ENCODE peak calls at places on chromosomes 4 and X, in five cellular contexts. One of them, this sample, is unnamed.

GRCh38 chr4:15003891-15004700 is 1.8 kb downstream of the CPEB2 start:
- DNase-seq in cardiac muscle cell: peak; percentile 58
- DNase-seq in adrenal gland: peak; percentile 48
- DNase-seq in nephron progenitor cell: peak; percentile 63
- DNase-seq in SK-N-SH: peak; percentile 67
- DNase-seq in this sample: peak; percentile 38

GRCh38 chr4:114223580-114223979 is 244.1 kb upstream of the ARSJ start:
- DNase-seq in cardiac muscle cell: no peak
- DNase-seq in adrenal gland: no peak
- DNase-seq in nephron progenitor cell: no peak
- DNase-seq in SK-N-SH: peak; percentile 48
- DNase-seq in this sample: no peak

GRCh38 chr4:167031534-167032156 is 202.6 kb downstream of the SPOCK3 start:
- DNase-seq in cardiac muscle cell: no peak
- DNase-seq in adrenal gland: no peak
- DNase-seq in nephron progenitor cell: no peak
- DNase-seq in SK-N-SH: no peak
- DNase-seq in this sample: no peak

GRCh38 chr4:113757486-113757885 is 4.1 kb downstream of the CAMK2D start:
- DNase-seq in cardiac muscle cell: no peak
- DNase-seq in adrenal gland: no peak
- DNase-seq in nephron progenitor cell: no peak
- DNase-seq in SK-N-SH: no peak
- DNase-seq in this sample: no peak

GRCh38 chr4:44629280-44629866 is 22.1 kb downstream of the YIPF7 start:
- DNase-seq in cardiac muscle cell: peak; percentile 71
- DNase-seq in adrenal gland: peak; percentile 29
- DNase-seq in nephron progenitor cell: peak; percentile 33
- DNase-seq in SK-N-SH: peak; percentile 47
- DNase-seq in this sample: no peak

GRCh38 chr4:92305148-92305877 is 1.5 kb downstream of the GRID2 start:
- DNase-seq in cardiac muscle cell: peak; percentile 87
- DNase-seq in adrenal gland: no peak
- DNase-seq in nephron progenitor cell: peak; percentile 85
- DNase-seq in SK-N-SH: peak; percentile 85
- DNase-seq in this sample: peak; percentile 28

GRCh38 chr4:23789765-23790164 is 100.1 kb downstream of the PPARGC1A start:
- DNase-seq in cardiac muscle cell: peak; percentile 46
- DNase-seq in adrenal gland: peak; percentile 72
- DNase-seq in nephron progenitor cell: no peak
- DNase-seq in SK-N-SH: no peak
- DNase-seq in this sample: peak; percentile 57

GRCh38 chrX:56107320-56107719 is 124.8 kb upstream of the KLF8 start:
- DNase-seq in cardiac muscle cell: no peak
- DNase-seq in adrenal gland: no peak
- DNase-seq in nephron progenitor cell: no peak
- DNase-seq in SK-N-SH: no peak
- DNase-seq in this sample: no peak

GRCh38 chr4:66351761-66352160 is 681.5 kb upstream of the EPHA5 start:
- DNase-seq in cardiac muscle cell: no peak
- DNase-seq in adrenal gland: no peak
- DNase-seq in nephron progenitor cell: no peak
- DNase-seq in SK-N-SH: no peak
- DNase-seq in this sample: no peak

GRCh38 chrX:105167233-105167632 is 53.3 kb downstream of the TEX13A start:
- DNase-seq in cardiac muscle cell: no peak
- DNase-seq in adrenal gland: no peak
- DNase-seq in nephron progenitor cell: no peak
- DNase-seq in SK-N-SH: no peak
- DNase-seq in this sample: no peak

GRCh38 chr4:118282692-118283091 is 70.1 kb downstream of the PRSS12 start:
- DNase-seq in cardiac muscle cell: no peak
- DNase-seq in adrenal gland: no peak
- DNase-seq in nephron progenitor cell: no peak
- DNase-seq in SK-N-SH: no peak
- DNase-seq in this sample: no peak

GRCh38 chr4:35802644-35803043 is 441.7 kb downstream of the ARAP2 start:
- DNase-seq in cardiac muscle cell: no peak
- DNase-seq in adrenal gland: no peak
- DNase-seq in nephron progenitor cell: no peak
- DNase-seq in SK-N-SH: no peak
- DNase-seq in this sample: no peak

GRCh38 chr4:33323393-33323792 is 2603.2 kb downstream of the PCDH7 start:
- DNase-seq in cardiac muscle cell: no peak
- DNase-seq in adrenal gland: no peak
- DNase-seq in nephron progenitor cell: no peak
- DNase-seq in SK-N-SH: no peak
- DNase-seq in this sample: no peak

GRCh38 chr4:71545168-71545567 is 206.3 kb downstream of the SLC4A4 start:
- DNase-seq in cardiac muscle cell: no peak
- DNase-seq in adrenal gland: no peak
- DNase-seq in nephron progenitor cell: no peak
- DNase-seq in SK-N-SH: no peak
- DNase-seq in this sample: no peak

GRCh38 chrX:109533005-109533404 is 3.6 kb upstream of the NXT2 start:
- DNase-seq in cardiac muscle cell: no peak
- DNase-seq in adrenal gland: no peak
- DNase-seq in nephron progenitor cell: no peak
- DNase-seq in SK-N-SH: no peak
- DNase-seq in this sample: no peak

GRCh38 chr4:110533940-110534339 is 58.0 kb downstream of the ENPEP start:
- DNase-seq in cardiac muscle cell: no peak
- DNase-seq in adrenal gland: no peak
- DNase-seq in nephron progenitor cell: no peak
- DNase-seq in SK-N-SH: no peak
- DNase-seq in this sample: no peak

GRCh38 chr4:7146059-7146763 is 46.1 kb upstream of the SORCS2 start:
- DNase-seq in cardiac muscle cell: no peak
- DNase-seq in adrenal gland: no peak
- DNase-seq in nephron progenitor cell: no peak
- DNase-seq in SK-N-SH: no peak
- DNase-seq in this sample: no peak

GRCh38 chr4:123397276-123398150 is 918 bp downstream of the SPRY1 start:
- DNase-seq in cardiac muscle cell: peak; percentile 73
- DNase-seq in adrenal gland: peak; percentile 39
- DNase-seq in nephron progenitor cell: peak; percentile 62
- DNase-seq in SK-N-SH: peak; percentile 65
- DNase-seq in this sample: peak; percentile 47

GRCh38 chr4:40976343-40976742 is 226.6 kb downstream of the NSUN7 start:
- DNase-seq in cardiac muscle cell: peak; percentile 68
- DNase-seq in adrenal gland: peak; percentile 70
- DNase-seq in nephron progenitor cell: peak; percentile 34
- DNase-seq in SK-N-SH: peak; percentile 55
- DNase-seq in this sample: no peak

GRCh38 chrX:73525928-73526690 is 36.9 kb upstream of the CHIC1 start:
- DNase-seq in cardiac muscle cell: no peak
- DNase-seq in adrenal gland: no peak
- DNase-seq in nephron progenitor cell: no peak
- DNase-seq in SK-N-SH: no peak
- DNase-seq in this sample: no peak

GRCh38 chr4:163505374-163505773 is 10.9 kb downstream of the TMA16 start:
- DNase-seq in cardiac muscle cell: no peak
- DNase-seq in adrenal gland: no peak
- DNase-seq in nephron progenitor cell: no peak
- DNase-seq in SK-N-SH: no peak
- DNase-seq in this sample: no peak

GRCh38 chr4:119540249-119540648 is 88.4 kb downstream of the PDE5A start:
- DNase-seq in cardiac muscle cell: no peak
- DNase-seq in adrenal gland: no peak
- DNase-seq in nephron progenitor cell: no peak
- DNase-seq in SK-N-SH: no peak
- DNase-seq in this sample: no peak

GRCh38 chr4:119543187-119543586 is 85.4 kb downstream of the PDE5A start:
- DNase-seq in cardiac muscle cell: no peak
- DNase-seq in adrenal gland: no peak
- DNase-seq in nephron progenitor cell: no peak
- DNase-seq in SK-N-SH: no peak
- DNase-seq in this sample: no peak

GRCh38 chr4:119549639-119550038 is 79.0 kb downstream of the PDE5A start:
- DNase-seq in cardiac muscle cell: no peak
- DNase-seq in adrenal gland: no peak
- DNase-seq in nephron progenitor cell: no peak
- DNase-seq in SK-N-SH: no peak
- DNase-seq in this sample: no peak

GRCh38 chr4:119542575-119542974 is 86.0 kb downstream of the PDE5A start:
- DNase-seq in cardiac muscle cell: no peak
- DNase-seq in adrenal gland: no peak
- DNase-seq in nephron progenitor cell: no peak
- DNase-seq in SK-N-SH: no peak
- DNase-seq in this sample: no peak

DNA sequence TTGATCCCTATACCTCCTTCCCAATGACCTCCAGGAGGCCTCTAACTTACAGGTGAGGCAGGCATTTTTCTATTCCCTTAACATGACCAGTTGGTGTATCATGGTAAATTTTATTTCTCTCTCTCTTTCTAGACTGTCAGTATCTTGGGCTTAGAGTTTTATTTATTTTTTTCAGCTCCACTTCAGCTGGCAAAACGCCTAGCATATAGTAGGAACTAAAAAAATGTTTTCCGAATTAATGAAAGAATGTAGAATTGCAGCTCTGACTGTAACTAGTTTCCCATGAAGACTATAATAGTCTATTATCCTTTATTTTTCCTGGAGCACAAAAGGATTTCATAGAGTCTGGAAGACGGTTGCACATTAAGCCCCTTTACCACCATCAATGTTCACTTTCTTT is 84.8 kb downstream of the PDE5A start:
- DNase-seq in cardiac muscle cell: no peak
- DNase-seq in adrenal gland: no peak
- DNase-seq in nephron progenitor cell: no peak
- DNase-seq in SK-N-SH: no peak
- DNase-seq in this sample: no peak
- TF ChIP-seq CTCF in cardiac muscle cell: no peak
- TF ChIP-seq CTCF in adrenal gland: no peak
- TF ChIP-seq CTCF in nephron progenitor cell: no peak
- TF ChIP-seq CTCF in SK-N-SH: no peak
- TF ChIP-seq CTCF in this sample: no peak

GRCh38 chrX:154600962-154601374 is 16.0 kb downstream of the CTAG1A start:
- DNase-seq in cardiac muscle cell: no peak
- DNase-seq in adrenal gland: no peak
- DNase-seq in nephron progenitor cell: no peak
- DNase-seq in SK-N-SH: no peak
- DNase-seq in this sample: no peak
- TF ChIP-seq CTCF in cardiac muscle cell: no peak
- TF ChIP-seq CTCF in adrenal gland: no peak
- TF ChIP-seq CTCF in nephron progenitor cell: no peak
- TF ChIP-seq CTCF in SK-N-SH: no peak
- TF ChIP-seq CTCF in this sample: no peak

GRCh38 chr4:139655116-139655515 is 10.5 kb upstream of the MGST2 start:
- DNase-seq in cardiac muscle cell: peak; percentile 41
- DNase-seq in adrenal gland: no peak
- DNase-seq in nephron progenitor cell: no peak
- DNase-seq in SK-N-SH: peak; percentile 32
- DNase-seq in this sample: no peak
- TF ChIP-seq CTCF in cardiac muscle cell: peak; percentile 45
- TF ChIP-seq CTCF in adrenal gland: peak; percentile 53
- TF ChIP-seq CTCF in nephron progenitor cell: peak; percentile 30
- TF ChIP-seq CTCF in SK-N-SH: peak; percentile 47
- TF ChIP-seq CTCF in this sample: no peak

GRCh38 chr4:179872751-179873150 is 2370.5 kb upstream of the TENM3 start:
- DNase-seq in cardiac muscle cell: no peak
- DNase-seq in adrenal gland: no peak
- DNase-seq in nephron progenitor cell: no peak
- DNase-seq in SK-N-SH: no peak
- DNase-seq in this sample: no peak

GRCh38 chr4:179871726-179872125 is 2371.5 kb upstream of the TENM3 start:
- DNase-seq in cardiac muscle cell: no peak
- DNase-seq in adrenal gland: no peak
- DNase-seq in nephron progenitor cell: no peak
- DNase-seq in SK-N-SH: no peak
- DNase-seq in this sample: no peak

GRCh38 chr4:179867300-179867878 is 2375.8 kb upstream of the TENM3 start:
- DNase-seq in cardiac muscle cell: peak; percentile 80
- DNase-seq in adrenal gland: peak; percentile 88
- DNase-seq in nephron progenitor cell: peak; percentile 78
- DNase-seq in SK-N-SH: peak; percentile 56
- DNase-seq in this sample: peak; percentile 34
- TF ChIP-seq CTCF in cardiac muscle cell: no peak
- TF ChIP-seq CTCF in adrenal gland: peak; percentile 85
- TF ChIP-seq CTCF in nephron progenitor cell: peak; percentile 86
- TF ChIP-seq CTCF in SK-N-SH: peak; percentile 81
- TF ChIP-seq CTCF in this sample: no peak

GRCh38 chrX:65534450-65535292 is at the start of gene LAS1L:
- DNase-seq in cardiac muscle cell: peak; percentile 90
- DNase-seq in adrenal gland: peak; percentile 94
- DNase-seq in nephron progenitor cell: peak; percentile 82
- DNase-seq in SK-N-SH: peak; percentile 88
- DNase-seq in this sample: peak; percentile 91
- TF ChIP-seq CTCF in cardiac muscle cell: no peak
- TF ChIP-seq CTCF in adrenal gland: no peak
- TF ChIP-seq CTCF in nephron progenitor cell: no peak
- TF ChIP-seq CTCF in SK-N-SH: no peak
- TF ChIP-seq CTCF in this sample: no peak

GRCh38 chr4:134911941-134912340 is 710.4 kb upstream of the PABPC4L start:
- DNase-seq in cardiac muscle cell: no peak
- DNase-seq in adrenal gland: no peak
- DNase-seq in nephron progenitor cell: no peak
- DNase-seq in SK-N-SH: no peak
- DNase-seq in this sample: no peak

GRCh38 chr4:134905061-134905460 is 703.5 kb upstream of the PABPC4L start:
- DNase-seq in cardiac muscle cell: no peak
- DNase-seq in adrenal gland: no peak
- DNase-seq in nephron progenitor cell: no peak
- DNase-seq in SK-N-SH: no peak
- DNase-seq in this sample: no peak

GRCh38 chr4:134906404-134907023 is 704.9 kb upstream of the PABPC4L start:
- DNase-seq in cardiac muscle cell: peak; percentile 48
- DNase-seq in adrenal gland: no peak
- DNase-seq in nephron progenitor cell: peak; percentile 15
- DNase-seq in SK-N-SH: peak; percentile 2
- DNase-seq in this sample: no peak
- TF ChIP-seq CTCF in cardiac muscle cell: peak; percentile 26
- TF ChIP-seq CTCF in adrenal gland: peak; percentile 15
- TF ChIP-seq CTCF in nephron progenitor cell: peak; percentile 46
- TF ChIP-seq CTCF in SK-N-SH: peak; percentile 63
- TF ChIP-seq CTCF in this sample: no peak